ENCODE peak calls at places on chromosomes 4 and X, in ten cellular contexts. One of them, this sample, is unnamed.

GRCh38 chr4:124903995-124904722 is 191.6 kb upstream of the ANKRD50 start:
- DNase-seq in left ventricle myocardium inferior: peak; percentile 18
- DNase-seq in HepG2: no peak
- DNase-seq in GM10248: no peak
- DNase-seq in coronary artery: no peak
- DNase-seq in A549: peak; percentile 5
- DNase-seq in B cell: no peak
- DNase-seq in fibroblast of lung: peak; percentile 82
- DNase-seq in kidney: no peak
- DNase-seq in astrocyte of the spinal cord: peak; percentile 84
- DNase-seq in this sample: no peak

GRCh38 chr4:8709050-8709728 is 116.6 kb downstream of the CPZ start:
- DNase-seq in coronary artery: peak; percentile 54
- DNase-seq in B cell: no peak
- DNase-seq in astrocyte of the spinal cord: no peak
- DNase-seq in left ventricle myocardium inferior: peak; percentile 10
- DNase-seq in kidney: peak; percentile 32
- DNase-seq in fibroblast of lung: no peak
- DNase-seq in GM10248: no peak
- DNase-seq in HepG2: no peak
- DNase-seq in A549: no peak
- DNase-seq in this sample: no peak

GRCh38 chr4:128782076-128782715 is 27.3 kb upstream of the JADE1 start:
- DNase-seq in HepG2: peak; percentile 28
- DNase-seq in A549: peak; percentile 38
- DNase-seq in left ventricle myocardium inferior: peak; percentile 29
- DNase-seq in fibroblast of lung: no peak
- DNase-seq in kidney: no peak
- DNase-seq in B cell: peak; percentile 53
- DNase-seq in coronary artery: no peak
- DNase-seq in GM10248: peak; percentile 35
- DNase-seq in astrocyte of the spinal cord: no peak
- DNase-seq in this sample: peak; percentile 57

GRCh38 chrX:129823115-129823514 is 20.6 kb downstream of the ZDHHC9 start:
- DNase-seq in left ventricle myocardium inferior: no peak
- DNase-seq in A549: peak; percentile 58
- DNase-seq in GM10248: peak; percentile 52
- DNase-seq in B cell: peak; percentile 59
- DNase-seq in HepG2: no peak
- DNase-seq in coronary artery: no peak
- DNase-seq in fibroblast of lung: peak; percentile 50
- DNase-seq in astrocyte of the spinal cord: peak; percentile 45
- DNase-seq in kidney: no peak
- DNase-seq in this sample: peak; percentile 44

GRCh38 chrX:110851780-110852179 is 56.2 kb upstream of the CHRDL1 start:
- DNase-seq in kidney: no peak
- DNase-seq in left ventricle myocardium inferior: no peak
- DNase-seq in B cell: no peak
- DNase-seq in HepG2: no peak
- DNase-seq in GM10248: no peak
- DNase-seq in astrocyte of the spinal cord: peak; percentile 6
- DNase-seq in coronary artery: no peak
- DNase-seq in fibroblast of lung: peak; percentile 12
- DNase-seq in A549: peak; percentile 13
- DNase-seq in this sample: no peak

GRCh38 chrX:109600114-109600710 is 24.8 kb downstream of the KCNE5 start:
- DNase-seq in astrocyte of the spinal cord: peak; percentile 33
- DNase-seq in B cell: no peak
- DNase-seq in left ventricle myocardium inferior: peak; percentile 18
- DNase-seq in kidney: no peak
- DNase-seq in coronary artery: no peak
- DNase-seq in HepG2: no peak
- DNase-seq in GM10248: no peak
- DNase-seq in A549: no peak
- DNase-seq in fibroblast of lung: peak; percentile 1
- DNase-seq in this sample: no peak

GRCh38 chr4:24850669-24851068 is 55.3 kb downstream of the SOD3 start:
- DNase-seq in fibroblast of lung: peak; percentile 87
- DNase-seq in kidney: no peak
- DNase-seq in left ventricle myocardium inferior: no peak
- DNase-seq in GM10248: no peak
- DNase-seq in HepG2: no peak
- DNase-seq in coronary artery: no peak
- DNase-seq in astrocyte of the spinal cord: peak; percentile 90
- DNase-seq in B cell: no peak
- DNase-seq in A549: peak; percentile 10
- DNase-seq in this sample: no peak

GRCh38 chr4:119851649-119852048 is 215.0 kb downstream of the MAD2L1 start:
- DNase-seq in kidney: no peak
- DNase-seq in GM10248: no peak
- DNase-seq in B cell: no peak
- DNase-seq in HepG2: no peak
- DNase-seq in coronary artery: no peak
- DNase-seq in fibroblast of lung: no peak
- DNase-seq in A549: no peak
- DNase-seq in astrocyte of the spinal cord: no peak
- DNase-seq in left ventricle myocardium inferior: no peak
- DNase-seq in this sample: no peak

GRCh38 chr4:35166437-35166836 is 1077.9 kb downstream of the ARAP2 start:
- DNase-seq in B cell: no peak
- DNase-seq in fibroblast of lung: no peak
- DNase-seq in kidney: no peak
- DNase-seq in GM10248: no peak
- DNase-seq in coronary artery: no peak
- DNase-seq in left ventricle myocardium inferior: no peak
- DNase-seq in A549: no peak
- DNase-seq in astrocyte of the spinal cord: no peak
- DNase-seq in HepG2: no peak
- DNase-seq in this sample: no peak

GRCh38 chrX:19787305-19787704 is 100.1 kb downstream of the SH3KBP1 start:
- DNase-seq in A549: no peak
- DNase-seq in astrocyte of the spinal cord: no peak
- DNase-seq in kidney: no peak
- DNase-seq in fibroblast of lung: no peak
- DNase-seq in B cell: no peak
- DNase-seq in HepG2: no peak
- DNase-seq in left ventricle myocardium inferior: no peak
- DNase-seq in GM10248: no peak
- DNase-seq in coronary artery: no peak
- DNase-seq in this sample: no peak

GRCh38 chr4:184392321-184392720 is 82.0 kb downstream of the IRF2 start:
- DNase-seq in B cell: no peak
- DNase-seq in fibroblast of lung: no peak
- DNase-seq in coronary artery: peak; percentile 46
- DNase-seq in left ventricle myocardium inferior: no peak
- DNase-seq in A549: no peak
- DNase-seq in kidney: no peak
- DNase-seq in astrocyte of the spinal cord: no peak
- DNase-seq in GM10248: no peak
- DNase-seq in HepG2: no peak
- DNase-seq in this sample: no peak

GRCh38 chr4:130395871-130396270 is 1299.9 kb downstream of the C4orf33 start:
- DNase-seq in kidney: no peak
- DNase-seq in coronary artery: no peak
- DNase-seq in HepG2: no peak
- DNase-seq in B cell: no peak
- DNase-seq in left ventricle myocardium inferior: no peak
- DNase-seq in fibroblast of lung: peak; percentile 86
- DNase-seq in astrocyte of the spinal cord: peak; percentile 79
- DNase-seq in GM10248: no peak
- DNase-seq in A549: peak; percentile 1
- DNase-seq in this sample: no peak

GRCh38 chrX:135327299-135327698 is 18.0 kb downstream of the ETDC start:
- DNase-seq in GM10248: no peak
- DNase-seq in kidney: no peak
- DNase-seq in left ventricle myocardium inferior: no peak
- DNase-seq in fibroblast of lung: peak; percentile 93
- DNase-seq in coronary artery: no peak
- DNase-seq in B cell: no peak
- DNase-seq in HepG2: no peak
- DNase-seq in astrocyte of the spinal cord: peak; percentile 86
- DNase-seq in A549: peak; percentile 9
- DNase-seq in this sample: no peak

GRCh38 chr4:112520598-112521122 is 4.7 kb upstream of the NEUROG2 start:
- DNase-seq in coronary artery: no peak
- DNase-seq in B cell: no peak
- DNase-seq in A549: no peak
- DNase-seq in left ventricle myocardium inferior: no peak
- DNase-seq in kidney: no peak
- DNase-seq in GM10248: no peak
- DNase-seq in astrocyte of the spinal cord: no peak
- DNase-seq in fibroblast of lung: no peak
- DNase-seq in HepG2: no peak
- DNase-seq in this sample: no peak

GRCh38 chrX:69284491-69284890 is 119.2 kb upstream of the PJA1 start:
- DNase-seq in GM10248: no peak
- DNase-seq in left ventricle myocardium inferior: no peak
- DNase-seq in kidney: no peak
- DNase-seq in astrocyte of the spinal cord: no peak
- DNase-seq in HepG2: no peak
- DNase-seq in coronary artery: no peak
- DNase-seq in B cell: no peak
- DNase-seq in A549: no peak
- DNase-seq in fibroblast of lung: no peak
- DNase-seq in this sample: no peak

GRCh38 chrX:69287025-69287540 is 121.8 kb upstream of the PJA1 start:
- DNase-seq in HepG2: no peak
- DNase-seq in coronary artery: no peak
- DNase-seq in left ventricle myocardium inferior: no peak
- DNase-seq in GM10248: no peak
- DNase-seq in astrocyte of the spinal cord: no peak
- DNase-seq in fibroblast of lung: no peak
- DNase-seq in B cell: no peak
- DNase-seq in kidney: no peak
- DNase-seq in A549: no peak
- DNase-seq in this sample: no peak

GRCh38 chrX:69286546-69286906 is 121.3 kb upstream of the PJA1 start:
- DNase-seq in coronary artery: no peak
- DNase-seq in A549: no peak
- DNase-seq in HepG2: no peak
- DNase-seq in GM10248: no peak
- DNase-seq in kidney: no peak
- DNase-seq in left ventricle myocardium inferior: no peak
- DNase-seq in B cell: no peak
- DNase-seq in astrocyte of the spinal cord: no peak
- DNase-seq in fibroblast of lung: no peak
- DNase-seq in this sample: no peak

GRCh38 chrX:69285401-69285871 is 120.2 kb upstream of the PJA1 start:
- DNase-seq in astrocyte of the spinal cord: no peak
- DNase-seq in A549: no peak
- DNase-seq in coronary artery: no peak
- DNase-seq in kidney: peak; percentile 82
- DNase-seq in GM10248: no peak
- DNase-seq in B cell: no peak
- DNase-seq in fibroblast of lung: peak; percentile 28
- DNase-seq in HepG2: no peak
- DNase-seq in left ventricle myocardium inferior: peak; percentile 51
- DNase-seq in this sample: no peak

DNA sequence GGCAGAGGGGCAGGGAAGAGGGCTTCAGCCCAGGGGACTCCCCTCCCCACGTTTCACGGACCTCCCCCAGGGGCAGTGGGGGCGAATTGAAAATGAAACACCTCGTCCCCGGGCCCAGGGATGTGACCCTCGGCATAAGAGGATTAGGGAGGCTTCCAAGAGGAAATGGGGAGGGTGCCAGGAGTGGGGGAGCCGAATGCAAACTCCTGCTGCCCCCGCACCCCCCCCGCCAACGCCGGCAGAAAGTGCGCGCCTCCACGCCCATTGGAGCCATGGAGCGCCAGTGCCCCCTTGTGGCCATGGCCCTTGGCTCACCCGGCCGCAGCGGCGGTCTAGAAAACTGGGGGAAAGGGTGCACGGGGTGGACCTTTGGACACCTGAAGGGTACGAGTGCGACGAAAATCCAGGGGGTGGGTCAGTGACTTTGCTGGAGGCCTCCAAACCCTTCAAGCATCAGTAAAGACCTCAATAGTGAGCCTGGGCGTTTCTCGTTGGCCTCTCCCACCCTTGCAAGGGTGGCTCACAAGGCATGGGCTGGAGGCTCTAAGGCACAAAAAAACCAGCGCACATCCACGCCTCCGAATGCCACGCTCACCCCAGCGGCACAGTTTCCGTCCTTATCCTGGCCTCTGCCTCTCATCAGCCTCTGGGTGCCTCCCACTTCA is 120.8 kb upstream of the PJA1 start:
- DNase-seq in kidney: peak; percentile 81
- DNase-seq in B cell: peak; percentile 82
- DNase-seq in coronary artery: no peak
- DNase-seq in left ventricle myocardium inferior: peak; percentile 67
- DNase-seq in A549: peak; percentile 21
- DNase-seq in fibroblast of lung: peak; percentile 37
- DNase-seq in astrocyte of the spinal cord: peak; percentile 5
- DNase-seq in HepG2: no peak
- DNase-seq in GM10248: peak; percentile 76
- DNase-seq in this sample: peak; percentile 79
- TF ChIP-seq CTCF in kidney: peak; percentile 76
- TF ChIP-seq CTCF in B cell: peak; percentile 74
- TF ChIP-seq CTCF in coronary artery: peak; percentile 78
- TF ChIP-seq CTCF in left ventricle myocardium inferior: peak; percentile 87
- TF ChIP-seq CTCF in A549: peak; percentile 56
- TF ChIP-seq CTCF in fibroblast of lung: peak; percentile 63
- TF ChIP-seq CTCF in astrocyte of the spinal cord: peak; percentile 88
- TF ChIP-seq CTCF in HepG2: peak; percentile 88
- TF ChIP-seq CTCF in GM10248: peak; percentile 78
- TF ChIP-seq CTCF in this sample: peak; percentile 95

GRCh38 chr4:42132099-42132498 is 20.4 kb downstream of the BEND4 start:
- DNase-seq in kidney: no peak
- DNase-seq in fibroblast of lung: no peak
- DNase-seq in B cell: no peak
- DNase-seq in A549: no peak
- DNase-seq in HepG2: no peak
- DNase-seq in coronary artery: no peak
- DNase-seq in GM10248: no peak
- DNase-seq in left ventricle myocardium inferior: no peak
- DNase-seq in astrocyte of the spinal cord: no peak
- DNase-seq in this sample: no peak
- TF ChIP-seq CTCF in kidney: no peak
- TF ChIP-seq CTCF in fibroblast of lung: no peak
- TF ChIP-seq CTCF in B cell: no peak
- TF ChIP-seq CTCF in A549: no peak
- TF ChIP-seq CTCF in HepG2: no peak
- TF ChIP-seq CTCF in coronary artery: no peak
- TF ChIP-seq CTCF in GM10248: no peak
- TF ChIP-seq CTCF in left ventricle myocardium inferior: no peak
- TF ChIP-seq CTCF in astrocyte of the spinal cord: no peak
- TF ChIP-seq CTCF in this sample: no peak

GRCh38 chr4:26275261-26275660 is 45.6 kb upstream of the RBPJ start:
- DNase-seq in coronary artery: no peak
- DNase-seq in HepG2: no peak
- DNase-seq in A549: no peak
- DNase-seq in GM10248: no peak
- DNase-seq in left ventricle myocardium inferior: no peak
- DNase-seq in fibroblast of lung: no peak
- DNase-seq in B cell: no peak
- DNase-seq in kidney: no peak
- DNase-seq in astrocyte of the spinal cord: no peak
- DNase-seq in this sample: no peak
- TF ChIP-seq CTCF in coronary artery: no peak
- TF ChIP-seq CTCF in HepG2: no peak
- TF ChIP-seq CTCF in A549: no peak
- TF ChIP-seq CTCF in GM10248: no peak
- TF ChIP-seq CTCF in left ventricle myocardium inferior: no peak
- TF ChIP-seq CTCF in fibroblast of lung: no peak
- TF ChIP-seq CTCF in B cell: no peak
- TF ChIP-seq CTCF in kidney: no peak
- TF ChIP-seq CTCF in astrocyte of the spinal cord: no peak
- TF ChIP-seq CTCF in this sample: no peak

GRCh38 chr4:162645381-162645780 is 481.6 kb upstream of the FSTL5 start:
- DNase-seq in fibroblast of lung: no peak
- DNase-seq in GM10248: no peak
- DNase-seq in kidney: no peak
- DNase-seq in B cell: no peak
- DNase-seq in A549: peak; percentile 23
- DNase-seq in coronary artery: no peak
- DNase-seq in HepG2: peak; percentile 4
- DNase-seq in left ventricle myocardium inferior: no peak
- DNase-seq in astrocyte of the spinal cord: no peak
- DNase-seq in this sample: no peak
- TF ChIP-seq CTCF in fibroblast of lung: no peak
- TF ChIP-seq CTCF in GM10248: no peak
- TF ChIP-seq CTCF in kidney: no peak
- TF ChIP-seq CTCF in B cell: no peak
- TF ChIP-seq CTCF in A549: peak; percentile 53
- TF ChIP-seq CTCF in coronary artery: no peak
- TF ChIP-seq CTCF in HepG2: peak; percentile 35
- TF ChIP-seq CTCF in left ventricle myocardium inferior: peak; percentile 62
- TF ChIP-seq CTCF in astrocyte of the spinal cord: no peak
- TF ChIP-seq CTCF in this sample: peak; percentile 14